ENCODE peak calls at places on chromosome 2, in four cellular contexts. C is OCI-LY7, E is H9, J is lower lobe of right lung. I is an unnamed sample.
A peak's percentile ranks its signal among the peaks of the same experiment; 100 is the strongest.

GRCh38 chr2:181311841-181312240 is 145.3 kb upstream of the ITGA4 start:
- DNase-seq in J (no peak), C (peak; percentile 58), E (no peak), I (no peak)

GRCh38 chr2:20925265-20925889 is 102.5 kb upstream of the LDAH start:
- DNase-seq in C (peak; percentile 12), J (no peak), E (peak; percentile 48), I (no peak)

GRCh38 chr2:74457129-74457548 is 1.1 kb upstream of the WBP1 start:
- DNase-seq in E (no peak), J (no peak), C (no peak), I (no peak)

GRCh38 chr2:196162586-196163180 is 8.7 kb downstream of the STK17B start:
- DNase-seq in C (no peak), J (no peak), E (no peak), I (no peak)

GRCh38 chr2:173815778-173816177 is 149.4 kb downstream of the SP3 start:
- DNase-seq in C (no peak), E (no peak), J (no peak), I (no peak)

GRCh38 chr2:12587228-12587627 is 129.5 kb upstream of the TRIB2 start:
- DNase-seq in J (no peak), C (no peak), E (no peak), I (no peak)

GRCh38 chr2:218465987-218466633 is 47.2 kb downstream of the VIL1 start:
- DNase-seq in C (peak; percentile 24), J (no peak), E (no peak), I (no peak)

GRCh38 chr2:40957508-40957907 is 505.6 kb upstream of the SLC8A1 start:
- DNase-seq in J (peak; percentile 41), C (peak; percentile 59), E (no peak), I (no peak)

GRCh38 chr2:17969661-17970060 is 91.2 kb downstream of the KCNS3 start:
- DNase-seq in E (no peak), C (no peak), J (no peak), I (no peak)

GRCh38 chr2:174059875-174060226 is 94.7 kb upstream of the SP3 start:
- DNase-seq in J (no peak), C (no peak), E (no peak), I (no peak)

GRCh38 chr2:215664847-215665525 is 229.1 kb upstream of the FN1 start:
- DNase-seq in J (no peak), E (no peak), C (no peak), I (no peak)

GRCh38 chr2:109466674-109467575 is 146.8 kb downstream of the SEPTIN10 start:
- DNase-seq in J (peak; percentile 6), E (no peak), C (no peak), I (peak; percentile 26)

GRCh38 chr2:120287183-120288015 is 34.7 kb downstream of the RALB start:
- DNase-seq in C (no peak), E (no peak), J (no peak), I (no peak)

GRCh38 chr2:23529659-23530058 is 144.7 kb downstream of the KLHL29 start:
- DNase-seq in J (no peak), C (no peak), E (no peak), I (no peak)

GRCh38 chr2:11104794-11105660 is 50.2 kb upstream of the SLC66A3 start:
- DNase-seq in E (no peak), J (no peak), C (no peak), I (peak; percentile 48)

GRCh38 chr2:29374823-29375222 is 259.6 kb downstream of the CLIP4 start:
- DNase-seq in J (no peak), E (no peak), C (no peak), I (no peak)

GRCh38 chr2:207239222-207239674 is 73.5 kb upstream of the KLF7 start:
- DNase-seq in J (peak; percentile 66), C (no peak), E (no peak), I (no peak)

GRCh38 chr2:37523861-37524362 is 147.5 kb downstream of the CDC42EP3 start:
- DNase-seq in E (no peak), J (no peak), C (no peak), I (no peak)

GRCh38 chr2:141113301-141113700 is 1017.5 kb downstream of the LRP1B start:
- DNase-seq in C (no peak), E (no peak), J (no peak), I (no peak)

DNA sequence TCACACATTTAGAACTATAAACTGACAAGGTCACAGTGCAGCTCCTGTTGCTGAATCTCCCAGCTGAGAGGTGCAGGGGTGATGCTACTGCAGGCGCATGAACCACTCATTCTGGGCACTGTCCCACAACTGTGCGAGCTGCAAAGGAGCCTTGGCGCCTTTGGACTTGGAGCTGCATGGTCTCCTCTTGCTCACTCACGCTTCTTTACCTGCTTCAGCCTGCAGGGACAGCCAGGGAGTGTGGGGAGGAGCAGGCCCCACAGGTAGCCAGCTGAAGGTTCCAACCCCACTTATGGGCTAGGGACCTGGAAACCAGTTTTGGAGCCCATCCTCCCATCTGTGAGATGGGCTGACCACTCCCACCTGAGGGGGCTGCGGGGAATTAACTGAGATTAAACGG is 75.0 kb downstream of the UXS1 start:
- DNase-seq in E (no peak), C (no peak), J (no peak), I (no peak)
- H3K27ac ChIP-seq in E (no peak overlapping the region), C (no peak overlapping the region), J (no peak overlapping the region), I (no peak overlapping the region)

GRCh38 chr2:127706215-127706990 is 5.1 kb downstream of the SFT2D3 start:
- DNase-seq in C (no peak), E (no peak), J (no peak), I (no peak)

GRCh38 chr2:127712999-127713398 is 11.7 kb downstream of the SFT2D3 start:
- DNase-seq in J (no peak), E (no peak), C (no peak), I (no peak)

GRCh38 chr2:127707890-127708648 is 6.8 kb downstream of the SFT2D3 start:
- DNase-seq in C (no peak), J (no peak), E (no peak), I (no peak)

GRCh38 chr2:127705281-127706065 is 4.2 kb downstream of the SFT2D3 start:
- DNase-seq in J (no peak), C (no peak), E (no peak), I (no peak)

GRCh38 chr2:127709336-127709735 is 8.0 kb downstream of the SFT2D3 start:
- DNase-seq in C (no peak), E (no peak), J (no peak), I (no peak)
- H3K4me1 ChIP-seq in C (no peaks in the 10 kb centered on the region), E (no peaks in the 10 kb centered on the region), J (peaks cover 22% of the 10 kb centered on the region), I (peaks cover 27% of the 10 kb centered on the region)

GRCh38 chr2:45170976-45171514 is 161.8 kb upstream of the SIX2 start:
- DNase-seq in C (no peak), E (no peak), J (no peak), I (no peak)
- H3K27ac ChIP-seq in C (no peak overlapping the region), E (no peak overlapping the region), J (no peak overlapping the region), I (no peak overlapping the region)

GRCh38 chr2:15241929-15242328 is 319.2 kb downstream of the NBAS start:
- DNase-seq in E (no peak), J (no peak), C (no peak), I (no peak)
- H3K4me1 ChIP-seq in E (peaks cover 4% of the 10 kb centered on the region), J (no peaks in the 10 kb centered on the region), C (no peaks in the 10 kb centered on the region), I (no peaks in the 10 kb centered on the region)

GRCh38 chr2:234426616-234427015 is 70.3 kb downstream of the ARL4C start:
- DNase-seq in C (peak; percentile 45), J (no peak), E (no peak), I (no peak)

GRCh38 chr2:234429265-234429664 is 67.6 kb downstream of the ARL4C start:
- DNase-seq in C (no peak), E (no peak), J (no peak), I (no peak)

GRCh38 chr2:234427081-234428058 is 69.5 kb downstream of the ARL4C start:
- DNase-seq in E (peak; percentile 71), C (peak; percentile 42), J (no peak), I (no peak)

GRCh38 chr2:234433201-234433600 is 63.7 kb downstream of the ARL4C start:
- DNase-seq in C (no peak), E (no peak), J (no peak), I (no peak)

GRCh38 chr2:234430892-234431291 is 66.0 kb downstream of the ARL4C start:
- DNase-seq in C (no peak), E (no peak), J (no peak), I (no peak)
- H3K27ac ChIP-seq in C (no peak overlapping the region), E (no peak overlapping the region), J (no peak overlapping the region), I (no peak overlapping the region)

GRCh38 chr2:237199577-237199976 is 113.9 kb downstream of the COPS8 start:
- DNase-seq in J (no peak), C (peak; percentile 45), E (peak; percentile 48), I (no peak)
- H3K4me1 ChIP-seq in J (peaks cover 1% of the 10 kb centered on the region), C (peaks cover 14% of the 10 kb centered on the region), E (peaks cover 16% of the 10 kb centered on the region), I (no peaks in the 10 kb centered on the region)

GRCh38 chr2:46643951-46644350 is 164.6 kb downstream of the TMEM247 start:
- DNase-seq in E (no peak), J (no peak), C (no peak), I (no peak)

GRCh38 chr2:46643493-46643892 is 164.1 kb downstream of the TMEM247 start:
- DNase-seq in J (no peak), C (peak; percentile 7), E (no peak), I (no peak)

GRCh38 chr2:46647041-46647440 is 167.7 kb downstream of the TMEM247 start:
- DNase-seq in C (no peak), J (no peak), E (no peak), I (no peak)

GRCh38 chr2:46645681-46646162 is 166.4 kb downstream of the TMEM247 start:
- DNase-seq in J (no peak), C (no peak), E (no peak), I (no peak)

GRCh38 chr2:46644690-46645385 is 165.5 kb downstream of the TMEM247 start:
- DNase-seq in E (no peak), J (no peak), C (no peak), I (no peak)
- H3K27ac ChIP-seq in E (no peak overlapping the region), J (peak overlapping the region; percentile 46), C (no peak overlapping the region), I (peak overlapping the region; percentile 9)

GRCh38 chr2:110852051-110852450 is 119.7 kb downstream of the ACOXL start:
- DNase-seq in J (no peak), C (no peak), E (peak; percentile 22), I (no peak)

GRCh38 chr2:110851531-110851930 is 119.2 kb downstream of the ACOXL start:
- DNase-seq in C (no peak), E (peak; percentile 24), J (no peak), I (no peak)

GRCh38 chr2:110852541-110853263 is 120.3 kb downstream of the ACOXL start:
- DNase-seq in J (no peak), C (no peak), E (peak; percentile 13), I (no peak)

GRCh38 chr2:110847651-110848050 is 115.3 kb downstream of the ACOXL start:
- DNase-seq in C (no peak), E (no peak), J (no peak), I (no peak)

DNA sequence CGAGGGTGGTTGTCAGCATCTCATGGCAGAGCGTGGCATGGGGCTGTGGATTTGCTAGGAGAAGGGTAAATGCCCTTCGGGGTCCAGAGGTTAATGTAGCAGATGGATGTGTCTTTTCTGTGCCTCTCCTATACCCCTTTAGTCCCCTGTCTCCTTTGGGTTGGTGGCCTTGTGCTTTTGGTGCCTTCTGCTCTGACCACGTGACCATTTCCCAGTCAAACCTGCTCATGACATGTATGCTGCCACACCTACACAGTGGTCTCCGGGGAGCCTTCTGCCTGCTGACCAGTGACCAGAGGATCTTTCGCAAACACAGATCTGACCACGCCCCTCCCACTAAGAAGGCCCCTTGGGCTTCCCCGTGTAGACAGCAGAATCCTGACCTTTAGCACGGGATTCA is 116.1 kb downstream of the ACOXL start:
- DNase-seq in J (no peak), C (no peak), E (no peak), I (no peak)
- H3K4me1 ChIP-seq in J (peaks cover 4% of the 10 kb centered on the region), C (peaks cover 3% of the 10 kb centered on the region), E (no peaks in the 10 kb centered on the region), I (no peaks in the 10 kb centered on the region)